ENCODE peak calls at places on chromosomes 7 and 10, in ten cellular contexts. G, B, I, A, C, R, O, F, Q and K are unnamed samples.

GRCh38 chr7:2808891-2809660 is 35.0 kb downstream of the GNA12 start:
- DNase-seq in G (no peak), B (no peak), I (peak), A (no peak), C (no peak), R (no peak), O (peak), F (no peak), Q (no peak), K (no peak)

GRCh38 chr10:62817120-62817762 is 1.1 kb upstream of the EGR2 start:
- DNase-seq in G (peak), B (peak), I (no peak), A (peak), C (no peak), R (no peak), O (no peak), F (peak), Q (no peak), K (no peak)

GRCh38 chr10:62814901-62815372 is 1.2 kb downstream of the EGR2 start:
- DNase-seq in G (peak), B (no peak), I (no peak), A (peak), C (no peak), R (no peak), O (no peak), F (peak), Q (no peak), K (no peak)

GRCh38 chr10:108327706-108328105 is 1163.2 kb upstream of the SORCS1 start:
- DNase-seq in G (no peak), B (peak), I (peak), A (no peak), C (no peak), R (no peak), O (no peak), F (peak), Q (no peak), K (peak)

GRCh38 chr7:55474944-55475911 is 97.1 kb downstream of the VOPP1 start:
- DNase-seq in G (no peak), B (no peak), I (no peak), A (no peak), C (no peak), R (no peak), O (peak), F (no peak), Q (no peak), K (no peak)

GRCh38 chr7:80028717-80029116 is 105.9 kb upstream of the GNAI1 start:
- DNase-seq in G (no peak), B (no peak), I (no peak), A (no peak), C (no peak), R (no peak), O (no peak), F (no peak), Q (no peak), K (no peak)

GRCh38 chr7:152313879-152314604 is 121.8 kb downstream of the KMT2C start:
- DNase-seq in G (peak), B (peak), I (peak), A (no peak), C (peak), R (no peak), O (no peak), F (peak), Q (peak), K (no peak)

GRCh38 chr10:90920986-90921643 is at the start of gene ANKRD1:
- DNase-seq in G (no peak), B (peak), I (peak), A (no peak), C (peak), R (peak), O (no peak), F (peak), Q (peak), K (peak)

GRCh38 chr10:114607358-114607998 is 50.6 kb downstream of the ABLIM1 start:
- DNase-seq in G (no peak), B (peak), I (no peak), A (no peak), C (no peak), R (no peak), O (no peak), F (peak), Q (no peak), K (no peak)

GRCh38 chr10:30413996-30414576 is 19.9 kb upstream of the MAP3K8 start:
- DNase-seq in G (peak), B (peak), I (peak), A (no peak), C (peak), R (no peak), O (no peak), F (peak), Q (no peak), K (no peak)

GRCh38 chr7:36391436-36392198 is 2.0 kb downstream of the ANLN start:
- DNase-seq in G (no peak), B (peak), I (peak), A (no peak), C (no peak), R (no peak), O (no peak), F (no peak), Q (no peak), K (no peak)

GRCh38 chr10:68924593-68924992 is 23.5 kb downstream of the DDX50 start:
- DNase-seq in G (no peak), B (no peak), I (no peak), A (no peak), C (no peak), R (no peak), O (no peak), F (no peak), Q (no peak), K (no peak)

GRCh38 chr10:47380341-47381215 is 3.5 kb downstream of the ZNF488 start:
- DNase-seq in G (peak), B (no peak), I (no peak), A (no peak), C (no peak), R (no peak), O (peak), F (no peak), Q (no peak), K (peak)

GRCh38 chr7:1555813-1556540 is at the start of gene TMEM184A:
- DNase-seq in G (peak), B (peak), I (peak), A (peak), C (no peak), R (no peak), O (peak), F (no peak), Q (no peak), K (peak)

GRCh38 chr7:1346533-1346805 is 112.8 kb downstream of the MICALL2 start:
- DNase-seq in G (no peak), B (no peak), I (no peak), A (peak), C (no peak), R (no peak), O (no peak), F (no peak), Q (no peak), K (no peak)

GRCh38 chr7:47931788-47932425 is 16.4 kb downstream of the PKD1L1 start:
- DNase-seq in G (no peak), B (no peak), I (no peak), A (no peak), C (peak), R (no peak), O (no peak), F (peak), Q (no peak), K (peak)

GRCh38 chr7:75881436-75882095 is 2.7 kb downstream of the RHBDD2 start:
- DNase-seq in G (no peak), B (no peak), I (no peak), A (no peak), C (no peak), R (no peak), O (no peak), F (no peak), Q (no peak), K (no peak)

GRCh38 chr10:46549171-46550075 is 7.0 kb downstream of the GPRIN2 start:
- DNase-seq in G (peak), B (no peak), I (no peak), A (peak), C (no peak), R (no peak), O (peak), F (no peak), Q (no peak), K (no peak)

GRCh38 chr10:29784175-29784773 is 149.5 kb upstream of the SVIL start:
- DNase-seq in G (peak), B (peak), I (peak), A (no peak), C (peak), R (peak), O (peak), F (peak), Q (peak), K (peak)

GRCh38 chr7:106165328-106165727 is 53.2 kb upstream of the SYPL1 start:
- DNase-seq in G (no peak), B (peak), I (peak), A (no peak), C (peak), R (no peak), O (no peak), F (peak), Q (no peak), K (no peak)

GRCh38 chr10:60281331-60281730 is 108.3 kb downstream of the ANK3 start:
- DNase-seq in G (no peak), B (no peak), I (peak), A (no peak), C (no peak), R (no peak), O (no peak), F (no peak), Q (no peak), K (peak)

GRCh38 chr10:21516270-21517131 is 9.0 kb downstream of the SKIDA1 start:
- DNase-seq in G (peak), B (peak), I (no peak), A (peak), C (no peak), R (no peak), O (peak), F (peak), Q (no peak), K (peak)

GRCh38 chr10:6721964-6722615 is 142.0 kb upstream of the PRKCQ start:
- DNase-seq in G (no peak), B (peak), I (peak), A (no peak), C (peak), R (no peak), O (no peak), F (peak), Q (peak), K (peak)

GRCh38 chr7:55593515-55594318 is 21.4 kb upstream of the VOPP1 start:
- DNase-seq in G (peak), B (peak), I (peak), A (peak), C (peak), R (peak), O (peak), F (peak), Q (no peak), K (peak)

GRCh38 chr7:137983308-137984008 is 18.4 kb downstream of the CREB3L2 start:
- DNase-seq in G (no peak), B (no peak), I (no peak), A (no peak), C (no peak), R (no peak), O (no peak), F (no peak), Q (no peak), K (no peak)

GRCh38 chr7:35993663-35994622 is 159.1 kb upstream of the EEPD1 start:
- DNase-seq in G (no peak), B (peak), I (peak), A (no peak), C (peak), R (no peak), O (no peak), F (peak), Q (no peak), K (peak)

GRCh38 chr10:126135939-126136595 is 239.7 kb downstream of the FANK1 start:
- DNase-seq in G (no peak), B (no peak), I (no peak), A (no peak), C (no peak), R (no peak), O (no peak), F (no peak), Q (no peak), K (no peak)

GRCh38 chr10:92750788-92751533 is 61.2 kb downstream of the HHEX start:
- DNase-seq in G (no peak), B (no peak), I (no peak), A (no peak), C (no peak), R (no peak), O (no peak), F (peak), Q (peak), K (peak)

GRCh38 chr7:16929146-16929762 is 47.5 kb upstream of the AGR3 start:
- DNase-seq in G (no peak), B (no peak), I (no peak), A (no peak), C (no peak), R (no peak), O (no peak), F (no peak), Q (no peak), K (no peak)

GRCh38 chr10:79209831-79210230 is 137.4 kb upstream of the PPIF start:
- DNase-seq in G (no peak), B (no peak), I (no peak), A (no peak), C (no peak), R (no peak), O (no peak), F (no peak), Q (no peak), K (no peak)

GRCh38 chr7:70678621-70679251 is 453.2 kb upstream of the GALNT17 start:
- DNase-seq in G (no peak), B (peak), I (no peak), A (no peak), C (no peak), R (no peak), O (no peak), F (peak), Q (no peak), K (peak)

DNA sequence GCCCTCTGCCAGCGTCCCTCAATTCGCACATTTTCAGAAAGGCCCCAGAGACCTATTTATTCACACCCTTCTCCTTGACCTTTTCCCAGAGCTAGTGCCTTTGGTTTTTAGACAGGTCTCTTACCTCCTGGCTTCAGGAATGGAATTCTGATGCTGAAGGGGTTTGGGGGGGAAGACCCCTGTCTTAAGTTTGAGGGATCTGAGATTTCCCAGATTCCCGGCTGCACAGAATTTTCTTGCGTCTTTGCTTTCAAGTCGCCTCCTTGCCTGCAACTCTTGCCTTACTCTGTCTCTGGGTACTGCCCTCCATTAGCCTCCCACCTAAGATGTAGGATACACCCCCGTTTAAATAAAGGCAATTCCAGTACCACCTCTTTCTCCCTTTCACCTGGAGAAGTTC is 1.9 kb downstream of the GATA3 start:
- DNase-seq in G (no peak), B (no peak), I (no peak), A (no peak), C (no peak), R (no peak), O (no peak), F (no peak), Q (no peak), K (no peak)
- H3K4me3 ChIP-seq in G (no peak), B (no peak), I (no peak), A (peak), C (no peak), R (no peak), O (peak), F (no peak), Q (no peak), K (no peak)

GRCh38 chr7:45704683-45705016 is 130.5 kb downstream of the ADCY1 start:
- DNase-seq in G (no peak), B (no peak), I (no peak), A (no peak), C (no peak), R (no peak), O (no peak), F (no peak), Q (no peak), K (no peak)

GRCh38 chr7:45703373-45703821 is 129.2 kb downstream of the ADCY1 start:
- DNase-seq in G (no peak), B (no peak), I (no peak), A (no peak), C (no peak), R (no peak), O (peak), F (no peak), Q (no peak), K (no peak)

GRCh38 chr7:45702751-45703150 is 128.6 kb downstream of the ADCY1 start:
- DNase-seq in G (no peak), B (no peak), I (no peak), A (peak), C (no peak), R (no peak), O (peak), F (no peak), Q (no peak), K (no peak)

GRCh38 chr7:45701701-45702460 is 127.7 kb downstream of the ADCY1 start:
- DNase-seq in G (no peak), B (no peak), I (no peak), A (peak), C (no peak), R (no peak), O (peak), F (no peak), Q (no peak), K (no peak)

DNA sequence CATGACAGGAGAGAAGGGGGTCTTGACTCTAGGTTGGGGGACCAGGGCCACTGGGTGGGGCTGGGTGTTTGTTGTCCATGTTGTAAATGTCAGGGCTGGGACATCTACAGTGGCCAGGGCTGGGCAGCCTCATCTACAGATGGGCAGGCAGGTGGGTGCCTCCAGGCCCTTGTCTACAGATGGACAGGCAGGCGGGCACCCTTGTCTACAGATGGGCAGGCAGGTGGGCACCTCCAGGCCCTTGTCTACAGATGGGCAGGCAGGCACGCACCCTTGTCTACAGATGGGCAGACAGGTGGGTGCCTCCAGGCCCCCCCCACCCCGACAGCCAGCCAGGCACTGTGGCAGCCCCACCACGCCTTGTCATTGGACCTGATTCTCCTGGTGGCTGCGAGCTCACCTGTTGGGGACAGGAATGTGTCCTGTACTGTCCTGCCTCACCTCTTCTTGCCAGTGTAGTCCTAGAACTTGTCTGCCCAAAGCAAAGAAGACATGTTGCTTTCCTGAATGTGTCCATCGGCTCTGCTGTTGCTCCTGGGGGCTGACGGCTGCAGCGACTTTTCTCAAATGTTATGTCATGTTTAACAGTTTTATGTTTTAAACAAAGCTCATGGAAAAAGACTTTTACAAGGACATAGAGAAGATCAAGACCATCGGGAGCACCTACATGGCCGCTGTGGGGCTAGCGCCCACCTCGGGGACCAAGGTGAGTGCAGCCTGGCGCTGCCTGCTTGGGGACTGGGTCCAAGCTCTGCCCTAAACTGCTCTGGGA is 129.9 kb downstream of the ADCY1 start:
- DNase-seq in G (no peak), B (no peak), I (no peak), A (peak), C (no peak), R (no peak), O (peak), F (no peak), Q (no peak), K (no peak)
- H3K4me3 ChIP-seq in G (no peak), B (no peak), I (no peak), A (no peak), C (no peak), R (no peak), O (no peak), F (no peak), Q (no peak), K (no peak)

DNA sequence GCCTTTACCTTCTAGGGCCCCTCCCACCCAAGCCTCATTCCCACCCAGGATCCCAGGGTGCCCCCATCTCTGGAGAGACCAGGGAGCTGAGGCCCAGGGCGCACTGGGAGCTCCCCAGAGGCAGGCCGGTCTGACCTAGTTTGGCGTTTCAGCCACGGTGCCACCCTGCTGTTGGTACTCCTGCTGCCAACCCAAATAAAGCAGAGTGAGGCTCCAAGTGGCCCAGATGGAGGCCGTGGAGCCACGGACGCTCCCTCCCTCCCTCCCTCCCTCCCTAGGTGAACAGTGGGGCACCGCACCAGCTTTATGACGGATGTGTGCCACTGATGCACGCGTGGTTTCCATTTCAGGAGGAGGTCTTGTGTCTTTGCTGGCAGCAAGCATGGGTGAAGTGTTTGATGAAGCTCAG is 1.8 kb downstream of the INPP5A start:
- DNase-seq in G (peak), B (no peak), I (no peak), A (peak), C (no peak), R (no peak), O (peak), F (peak), Q (no peak), K (no peak)
- H3K4me3 ChIP-seq in G (no peak), B (no peak), I (no peak), A (peak), C (peak), R (no peak), O (peak), F (peak), Q (peak), K (no peak)

GRCh38 chr7:39734605-39735004 is 111.2 kb downstream of the RALA start:
- DNase-seq in G (no peak), B (no peak), I (no peak), A (no peak), C (no peak), R (no peak), O (no peak), F (no peak), Q (no peak), K (no peak)
- H3K4me3 ChIP-seq in G (no peak), B (peak), I (no peak), A (no peak), C (no peak), R (no peak), O (peak), F (peak), Q (peak), K (peak)

GRCh38 chr10:17453035-17453376 is 1.4 kb downstream of the ST8SIA6 start:
- DNase-seq in G (no peak), B (no peak), I (no peak), A (no peak), C (no peak), R (no peak), O (no peak), F (peak), Q (no peak), K (no peak)
- H3K4me3 ChIP-seq in G (no peak), B (no peak), I (peak), A (peak), C (peak), R (peak), O (peak), F (peak), Q (no peak), K (no peak)

DNA sequence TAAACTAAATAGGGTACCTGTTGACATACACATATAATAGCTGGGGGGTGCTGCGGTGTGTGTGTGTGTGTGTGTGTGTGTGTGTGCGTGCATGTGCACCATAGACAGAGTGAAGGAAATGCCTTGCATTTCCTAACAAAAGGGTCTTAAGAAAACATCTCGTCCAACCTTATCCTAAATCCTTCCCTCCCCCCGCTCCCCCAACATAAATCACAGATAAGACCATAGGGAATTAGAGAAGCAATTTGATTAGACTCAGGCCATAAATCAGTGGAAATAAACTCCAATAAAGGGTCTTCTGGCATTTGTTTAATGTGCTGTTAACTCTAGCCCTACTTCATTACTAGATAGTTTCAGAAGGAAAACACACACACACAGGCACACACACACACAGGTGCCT is 148.5 kb downstream of the PPP1R17 start:
- DNase-seq in G (no peak), B (no peak), I (no peak), A (no peak), C (no peak), R (no peak), O (no peak), F (no peak), Q (no peak), K (no peak)
- H3K4me3 ChIP-seq in G (no peak), B (no peak), I (no peak), A (no peak), C (no peak), R (no peak), O (no peak), F (no peak), Q (no peak), K (no peak)

GRCh38 chr10:110861930-110862677 is 9.6 kb upstream of the PDCD4 start:
- DNase-seq in G (no peak), B (peak), I (peak), A (no peak), C (no peak), R (no peak), O (no peak), F (peak), Q (peak), K (no peak)
- H3K4me3 ChIP-seq in G (no peak), B (no peak), I (no peak), A (no peak), C (no peak), R (no peak), O (no peak), F (no peak), Q (no peak), K (no peak)